ENCODE peak calls at places on chromosome 21, in four cellular contexts. One of them, this sample, is unnamed. For H3K4me1, the result is how much of the 10 kb centered on the place peaks cover.

GRCh38 chr21:34510148-34511142 is 1.6 kb downstream of the KCNE1 start:
- DNase-seq in HepG2: peak
- DNase-seq in H1: peak
- DNase-seq in GM12878: no peak
- DNase-seq in this sample: peak

GRCh38 chr21:22855581-22855980 is 1857.4 kb downstream of the NCAM2 start:
- DNase-seq in GM12878: no peak
- DNase-seq in HepG2: no peak
- DNase-seq in H1: no peak
- DNase-seq in this sample: no peak

GRCh38 chr21:43370091-43370658 is 56.8 kb downstream of the SIK1 start:
- DNase-seq in H1: no peak
- DNase-seq in HepG2: no peak
- DNase-seq in GM12878: no peak
- DNase-seq in this sample: no peak

GRCh38 chr21:38950388-38951094 is 144.8 kb downstream of the ETS2 start:
- DNase-seq in HepG2: no peak
- DNase-seq in GM12878: no peak
- DNase-seq in H1: no peak
- DNase-seq in this sample: no peak

GRCh38 chr21:35559128-35559831 is 501.0 kb downstream of the SETD4 start:
- DNase-seq in H1: no peak
- DNase-seq in HepG2: no peak
- DNase-seq in GM12878: no peak
- DNase-seq in this sample: no peak

GRCh38 chr21:43343992-43344886 is 82.7 kb downstream of the SIK1 start:
- DNase-seq in HepG2: no peak
- DNase-seq in GM12878: no peak
- DNase-seq in H1: no peak
- DNase-seq in this sample: no peak

GRCh38 chr21:35343046-35343816 is 294.1 kb upstream of the RUNX1 start:
- DNase-seq in GM12878: no peak
- DNase-seq in HepG2: no peak
- DNase-seq in H1: no peak
- DNase-seq in this sample: no peak

GRCh38 chr21:41612674-41613250 is 104.8 kb upstream of the TMPRSS2 start:
- DNase-seq in H1: no peak
- DNase-seq in HepG2: peak
- DNase-seq in GM12878: no peak
- DNase-seq in this sample: peak

GRCh38 chr21:25396135-25396711 is 211.1 kb downstream of the MRPL39 start:
- DNase-seq in H1: no peak
- DNase-seq in GM12878: peak
- DNase-seq in HepG2: no peak
- DNase-seq in this sample: no peak

DNA sequence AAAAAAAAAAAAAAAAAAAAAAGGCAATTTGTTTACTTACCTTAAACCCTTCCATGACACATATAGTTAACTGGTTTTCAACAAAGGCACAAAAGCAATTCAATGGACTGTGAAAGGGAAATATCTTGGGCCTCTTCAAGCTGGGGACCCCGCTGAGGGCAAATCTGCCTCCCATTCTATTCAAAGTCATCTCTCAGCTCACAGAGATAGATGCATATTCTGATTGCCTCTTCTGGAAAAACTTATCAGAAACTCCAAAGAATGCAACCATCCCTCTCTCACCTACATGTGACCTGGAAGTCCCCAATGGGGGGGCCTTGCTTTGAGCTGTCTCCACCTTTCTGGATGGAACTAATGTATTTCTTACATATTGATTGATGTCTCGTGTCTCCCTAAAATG is 12.1 kb upstream of the SYNJ1 start:
- DNase-seq in H1: no peak
- DNase-seq in HepG2: no peak
- DNase-seq in GM12878: no peak
- DNase-seq in this sample: no peak
- H3K4me1 ChIP-seq in H1: under half
- H3K4me1 ChIP-seq in HepG2: under half
- H3K4me1 ChIP-seq in GM12878: under half
- H3K4me1 ChIP-seq in this sample: under half

GRCh38 chr21:45871616-45872236 is 109.8 kb upstream of the COL6A1 start:
- DNase-seq in H1: no peak
- DNase-seq in GM12878: no peak
- DNase-seq in HepG2: peak
- DNase-seq in this sample: no peak
- TF ChIP-seq SUZ12 in H1: no peak
- TF ChIP-seq SUZ12 in GM12878: no peak
- TF ChIP-seq SUZ12 in HepG2: no peak
- TF ChIP-seq SUZ12 in this sample: no peak

GRCh38 chr21:29078884-29079765 is 5.7 kb upstream of the CCT8 start:
- DNase-seq in HepG2: no peak
- DNase-seq in H1: no peak
- DNase-seq in GM12878: peak
- DNase-seq in this sample: no peak
- TF ChIP-seq YY1 in HepG2: no peak
- TF ChIP-seq YY1 in H1: no peak
- TF ChIP-seq YY1 in GM12878: no peak
- TF ChIP-seq YY1 in this sample: no peak

DNA sequence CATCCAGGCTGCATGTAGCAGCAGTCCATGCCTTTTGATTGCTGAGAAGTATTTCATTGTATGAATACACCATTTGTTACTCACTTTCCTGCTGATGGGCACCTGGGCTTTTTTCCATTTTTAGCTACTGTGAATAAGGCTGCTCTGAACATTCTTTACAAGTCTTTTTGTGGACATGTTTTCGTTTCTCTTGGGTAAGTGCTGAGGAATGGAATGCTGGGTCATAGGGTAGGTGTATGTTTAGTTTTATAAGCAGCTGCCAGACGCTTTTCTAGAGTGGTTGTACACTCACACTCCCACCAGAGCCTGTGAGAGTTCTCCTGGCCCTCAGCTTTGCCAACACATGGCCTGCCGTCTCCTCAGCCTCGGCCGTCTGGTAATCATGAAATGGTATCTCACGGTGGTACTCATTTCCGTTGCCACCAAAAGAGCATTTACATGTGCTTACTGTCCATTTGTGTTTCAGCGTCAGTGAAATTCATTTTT is 22.7 kb downstream of the SLX9 start:
- DNase-seq in H1: no peak
- DNase-seq in GM12878: no peak
- DNase-seq in HepG2: no peak
- DNase-seq in this sample: no peak
- H3K4me1 ChIP-seq in H1: under half
- H3K4me1 ChIP-seq in GM12878: under half
- H3K4me1 ChIP-seq in HepG2: under half
- H3K4me1 ChIP-seq in this sample: under half

DNA sequence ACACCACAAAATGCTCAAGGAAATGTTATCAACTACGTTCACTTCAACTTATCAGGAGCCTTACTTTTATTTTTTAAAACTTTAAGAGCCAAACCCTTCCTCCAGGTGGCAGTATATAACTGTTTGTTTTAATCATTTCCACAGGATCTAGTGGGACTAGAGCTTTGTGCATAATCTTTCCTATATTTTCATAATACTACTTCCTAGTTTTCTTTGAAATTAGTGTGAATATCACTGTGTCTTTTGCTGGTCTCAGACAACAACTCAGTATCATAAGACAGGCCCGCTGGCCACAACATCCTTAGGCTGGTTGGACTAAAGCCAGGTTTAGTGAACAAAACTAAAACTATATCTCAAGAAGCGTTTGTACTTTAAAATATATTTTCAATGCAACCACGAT is 145.5 kb downstream of the TIAM1 start:
- DNase-seq in H1: no peak
- DNase-seq in HepG2: peak
- DNase-seq in GM12878: no peak
- DNase-seq in this sample: peak
- TF ChIP-seq SUZ12 in H1: no peak
- TF ChIP-seq SUZ12 in HepG2: no peak
- TF ChIP-seq SUZ12 in GM12878: no peak
- TF ChIP-seq SUZ12 in this sample: no peak

GRCh38 chr21:40049031-40049958 is 182.1 kb downstream of the PCP4 start:
- DNase-seq in H1: no peak
- DNase-seq in HepG2: no peak
- DNase-seq in GM12878: no peak
- DNase-seq in this sample: no peak
- TF ChIP-seq YY1 in H1: no peak
- TF ChIP-seq YY1 in HepG2: no peak
- TF ChIP-seq YY1 in GM12878: no peak
- TF ChIP-seq YY1 in this sample: no peak

GRCh38 chr21:15740383-15740782 is 10.6 kb downstream of the USP25 start:
- DNase-seq in HepG2: no peak
- DNase-seq in GM12878: no peak
- DNase-seq in H1: no peak
- DNase-seq in this sample: no peak
- H3K4me1 ChIP-seq in HepG2: half or more
- H3K4me1 ChIP-seq in GM12878: under half
- H3K4me1 ChIP-seq in H1: under half
- H3K4me1 ChIP-seq in this sample: under half

GRCh38 chr21:32803651-32804050 is 32.1 kb upstream of the PAXBP1 start:
- DNase-seq in H1: no peak
- DNase-seq in GM12878: no peak
- DNase-seq in HepG2: no peak
- DNase-seq in this sample: no peak
- TF ChIP-seq SUZ12 in H1: no peak
- TF ChIP-seq SUZ12 in GM12878: no peak
- TF ChIP-seq SUZ12 in HepG2: no peak
- TF ChIP-seq SUZ12 in this sample: no peak

DNA sequence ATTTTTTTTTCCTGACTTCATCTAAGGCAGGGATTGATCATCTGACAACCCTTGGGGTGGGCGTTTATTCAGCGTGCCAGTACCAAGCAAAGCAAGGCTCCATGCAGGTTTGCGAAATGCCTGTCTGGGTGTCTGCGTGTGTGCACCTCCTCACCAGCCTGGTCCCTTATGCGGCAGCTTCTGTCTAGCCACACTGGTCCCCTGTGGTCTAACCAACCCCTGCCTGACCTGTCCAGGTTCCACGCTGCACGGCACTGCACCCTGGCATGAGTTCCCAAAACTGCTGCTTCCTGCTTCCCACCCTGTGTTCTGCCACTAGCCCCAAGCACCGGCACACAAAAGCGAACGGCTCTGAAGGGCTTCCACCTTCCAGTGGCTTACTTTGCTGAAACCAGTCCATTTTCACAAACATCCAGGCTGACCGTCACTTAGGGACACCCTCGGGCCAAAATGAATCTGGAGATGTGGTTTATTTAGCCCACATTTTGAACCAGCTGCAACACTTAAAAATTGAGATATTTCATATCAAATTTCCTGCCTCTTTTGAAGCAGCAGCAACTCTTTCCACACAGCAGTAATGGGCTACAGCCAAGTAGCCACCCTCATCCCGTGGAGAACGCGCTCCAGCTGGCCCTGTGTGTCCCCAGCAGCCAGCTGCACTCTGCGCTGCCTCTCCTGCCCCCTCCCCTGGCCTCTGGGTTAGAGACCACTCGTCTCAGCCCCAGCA is 55.7 kb downstream of the HLCS start:
- DNase-seq in H1: no peak
- DNase-seq in HepG2: no peak
- DNase-seq in GM12878: no peak
- DNase-seq in this sample: no peak
- TF ChIP-seq YY1 in H1: no peak
- TF ChIP-seq YY1 in HepG2: no peak
- TF ChIP-seq YY1 in GM12878: no peak
- TF ChIP-seq YY1 in this sample: no peak